ENCODE peak calls at places on chromosomes 1 and 21, in five cellular contexts. Y, O, D, P and T are unnamed samples.

GRCh38 chr21:46092811-46093667 is 4.9 kb upstream of the COL6A2 start:
- DNase-seq in O (no peak), P (no peak), Y (peak), D (no peak), T (no peak)

GRCh38 chr1:6870571-6870970 is 85.3 kb downstream of the CAMTA1 start:
- DNase-seq in P (no peak), Y (no peak), D (no peak), O (peak), T (no peak)

GRCh38 chr21:42695324-42696025 is 42.1 kb downstream of the PDE9A start:
- DNase-seq in O (no peak), P (peak), D (no peak), Y (peak), T (no peak)

GRCh38 chr21:15272591-15272990 is 207.8 kb upstream of the NRIP1 start:
- DNase-seq in O (no peak), D (no peak), Y (no peak), P (no peak), T (no peak)

GRCh38 chr1:179038528-179039281 is 13.0 kb downstream of the FAM20B start:
- DNase-seq in O (no peak), P (no peak), Y (no peak), D (no peak), T (no peak)

GRCh38 chr1:242761556-242761955 is 237.1 kb upstream of the PLD5 start:
- DNase-seq in Y (no peak), P (no peak), O (no peak), D (no peak), T (no peak)

GRCh38 chr1:20100632-20101355 is 18.5 kb downstream of the PLA2G2D start:
- DNase-seq in D (peak), P (peak), Y (no peak), O (no peak), T (peak)

GRCh38 chr1:226033599-226034390 is 28.7 kb upstream of the H3-3A start:
- DNase-seq in D (no peak), P (peak), Y (no peak), O (no peak), T (no peak)

GRCh38 chr21:15164678-15165303 is 100.0 kb upstream of the NRIP1 start:
- DNase-seq in P (no peak), O (no peak), D (no peak), Y (no peak), T (no peak)

GRCh38 chr1:232853994-232854532 is 48.8 kb downstream of the MAP10 start:
- DNase-seq in O (peak), Y (no peak), P (no peak), D (no peak), T (no peak)

GRCh38 chr1:233166896-233167295 is 128.6 kb downstream of the PCNX2 start:
- DNase-seq in P (no peak), D (no peak), Y (no peak), O (no peak), T (no peak)

GRCh38 chr1:8293141-8293540 is 24.8 kb upstream of the SLC45A1 start:
- DNase-seq in O (no peak), D (no peak), P (no peak), Y (peak), T (no peak)

GRCh38 chr21:21622460-21623234 is 624.4 kb downstream of the NCAM2 start:
- DNase-seq in O (no peak), Y (no peak), P (no peak), D (no peak), T (no peak)

GRCh38 chr1:83033682-83034081 is 965.2 kb downstream of the TTLL7 start:
- DNase-seq in P (no peak), Y (no peak), O (no peak), D (no peak), T (no peak)

GRCh38 chr1:210259496-210259895 is 26.9 kb downstream of the SERTAD4 start:
- DNase-seq in D (no peak), O (no peak), P (no peak), Y (no peak), T (no peak)

GRCh38 chr1:168585191-168585590 is 8.8 kb downstream of the XCL1 start:
- DNase-seq in Y (no peak), O (no peak), D (no peak), P (peak), T (no peak)

GRCh38 chr1:103496014-103496635 is 29.4 kb upstream of the RNPC3 start:
- DNase-seq in O (no peak), P (no peak), D (no peak), Y (no peak), T (no peak)